ENCODE peak calls at places on chromosomes 5 and 9, in seven cellular contexts. One of them, this sample, is unnamed.

GRCh38 chr5:82635561-82636288 is 357.6 kb upstream of the RPS23 start:
- ATAC-seq in left ventricle myocardium superior: no peak
- ATAC-seq in CD4-positive, alpha-beta T cell: no peak
- ATAC-seq in IMR-90: peak; percentile 66
- ATAC-seq in left colon: peak; percentile 87
- ATAC-seq in activated naive CD8-positive, alpha-beta T cell treated with anti-CD3 and anti-CD28 coated beads, Interleukin-2, amount 10 ng/mL, durations not matched to agents 7 days and 5 days: no peak
- ATAC-seq in heart right ventricle: no peak
- ATAC-seq in this sample: no peak

GRCh38 chr9:111807197-111807596 is 12.5 kb upstream of the SHOC1 start:
- ATAC-seq in left ventricle myocardium superior: no peak
- ATAC-seq in CD4-positive, alpha-beta T cell: no peak
- ATAC-seq in IMR-90: no peak
- ATAC-seq in left colon: no peak
- ATAC-seq in activated naive CD8-positive, alpha-beta T cell treated with anti-CD3 and anti-CD28 coated beads, Interleukin-2, amount 10 ng/mL, durations not matched to agents 7 days and 5 days: no peak
- ATAC-seq in heart right ventricle: no peak
- ATAC-seq in this sample: no peak

GRCh38 chr5:415928-416635 is 26.9 kb upstream of the EXOC3 start:
- ATAC-seq in left ventricle myocardium superior: peak; percentile 46
- ATAC-seq in CD4-positive, alpha-beta T cell: no peak
- ATAC-seq in IMR-90: no peak
- ATAC-seq in left colon: no peak
- ATAC-seq in activated naive CD8-positive, alpha-beta T cell treated with anti-CD3 and anti-CD28 coated beads, Interleukin-2, amount 10 ng/mL, durations not matched to agents 7 days and 5 days: peak; percentile 23
- ATAC-seq in heart right ventricle: no peak
- ATAC-seq in this sample: no peak

GRCh38 chr5:118681655-118682054 is 306.7 kb downstream of the DTWD2 start:
- ATAC-seq in left ventricle myocardium superior: no peak
- ATAC-seq in CD4-positive, alpha-beta T cell: no peak
- ATAC-seq in IMR-90: no peak
- ATAC-seq in left colon: no peak
- ATAC-seq in activated naive CD8-positive, alpha-beta T cell treated with anti-CD3 and anti-CD28 coated beads, Interleukin-2, amount 10 ng/mL, durations not matched to agents 7 days and 5 days: no peak
- ATAC-seq in heart right ventricle: no peak
- ATAC-seq in this sample: no peak

GRCh38 chr9:93910598-93910997 is 44.6 kb downstream of the BARX1 start:
- ATAC-seq in left ventricle myocardium superior: no peak
- ATAC-seq in CD4-positive, alpha-beta T cell: no peak
- ATAC-seq in IMR-90: no peak
- ATAC-seq in left colon: no peak
- ATAC-seq in activated naive CD8-positive, alpha-beta T cell treated with anti-CD3 and anti-CD28 coated beads, Interleukin-2, amount 10 ng/mL, durations not matched to agents 7 days and 5 days: no peak
- ATAC-seq in heart right ventricle: no peak
- ATAC-seq in this sample: no peak

GRCh38 chr5:150219861-150220260 is 30.0 kb downstream of the SLC6A7 start:
- ATAC-seq in left ventricle myocardium superior: no peak
- ATAC-seq in CD4-positive, alpha-beta T cell: no peak
- ATAC-seq in IMR-90: no peak
- ATAC-seq in left colon: no peak
- ATAC-seq in activated naive CD8-positive, alpha-beta T cell treated with anti-CD3 and anti-CD28 coated beads, Interleukin-2, amount 10 ng/mL, durations not matched to agents 7 days and 5 days: no peak
- ATAC-seq in heart right ventricle: no peak
- ATAC-seq in this sample: no peak

GRCh38 chr5:67723873-67724272 is 491.7 kb upstream of the PIK3R1 start:
- ATAC-seq in left ventricle myocardium superior: no peak
- ATAC-seq in CD4-positive, alpha-beta T cell: no peak
- ATAC-seq in IMR-90: no peak
- ATAC-seq in left colon: no peak
- ATAC-seq in activated naive CD8-positive, alpha-beta T cell treated with anti-CD3 and anti-CD28 coated beads, Interleukin-2, amount 10 ng/mL, durations not matched to agents 7 days and 5 days: no peak
- ATAC-seq in heart right ventricle: no peak
- ATAC-seq in this sample: no peak

GRCh38 chr9:22107202-22107601 is 98.1 kb upstream of the CDKN2B start:
- ATAC-seq in left ventricle myocardium superior: no peak
- ATAC-seq in CD4-positive, alpha-beta T cell: no peak
- ATAC-seq in IMR-90: no peak
- ATAC-seq in left colon: no peak
- ATAC-seq in activated naive CD8-positive, alpha-beta T cell treated with anti-CD3 and anti-CD28 coated beads, Interleukin-2, amount 10 ng/mL, durations not matched to agents 7 days and 5 days: no peak
- ATAC-seq in heart right ventricle: no peak
- ATAC-seq in this sample: no peak

GRCh38 chr9:131348631-131349521 is 45.0 kb upstream of the PRRC2B start:
- ATAC-seq in left ventricle myocardium superior: no peak
- ATAC-seq in CD4-positive, alpha-beta T cell: no peak
- ATAC-seq in IMR-90: no peak
- ATAC-seq in left colon: no peak
- ATAC-seq in activated naive CD8-positive, alpha-beta T cell treated with anti-CD3 and anti-CD28 coated beads, Interleukin-2, amount 10 ng/mL, durations not matched to agents 7 days and 5 days: no peak
- ATAC-seq in heart right ventricle: no peak
- ATAC-seq in this sample: no peak

GRCh38 chr9:133971121-133971951 is 20.8 kb downstream of the VAV2 start:
- ATAC-seq in left ventricle myocardium superior: no peak
- ATAC-seq in CD4-positive, alpha-beta T cell: no peak
- ATAC-seq in IMR-90: no peak
- ATAC-seq in left colon: no peak
- ATAC-seq in activated naive CD8-positive, alpha-beta T cell treated with anti-CD3 and anti-CD28 coated beads, Interleukin-2, amount 10 ng/mL, durations not matched to agents 7 days and 5 days: no peak
- ATAC-seq in heart right ventricle: no peak
- ATAC-seq in this sample: no peak

GRCh38 chr5:95817430-95817829 is 5.1 kb downstream of the GLRX start:
- ATAC-seq in left ventricle myocardium superior: peak; percentile 27
- ATAC-seq in CD4-positive, alpha-beta T cell: peak; percentile 24
- ATAC-seq in IMR-90: no peak
- ATAC-seq in left colon: peak; percentile 55
- ATAC-seq in activated naive CD8-positive, alpha-beta T cell treated with anti-CD3 and anti-CD28 coated beads, Interleukin-2, amount 10 ng/mL, durations not matched to agents 7 days and 5 days: no peak
- ATAC-seq in heart right ventricle: no peak
- ATAC-seq in this sample: no peak

GRCh38 chr5:78631931-78632330 is 16.6 kb downstream of the LHFPL2 start:
- ATAC-seq in left ventricle myocardium superior: no peak
- ATAC-seq in CD4-positive, alpha-beta T cell: no peak
- ATAC-seq in IMR-90: no peak
- ATAC-seq in left colon: no peak
- ATAC-seq in activated naive CD8-positive, alpha-beta T cell treated with anti-CD3 and anti-CD28 coated beads, Interleukin-2, amount 10 ng/mL, durations not matched to agents 7 days and 5 days: no peak
- ATAC-seq in heart right ventricle: no peak
- ATAC-seq in this sample: no peak

GRCh38 chr5:125037020-125037419 is 290.6 kb upstream of the ZNF608 start:
- ATAC-seq in left ventricle myocardium superior: no peak
- ATAC-seq in CD4-positive, alpha-beta T cell: no peak
- ATAC-seq in IMR-90: no peak
- ATAC-seq in left colon: no peak
- ATAC-seq in activated naive CD8-positive, alpha-beta T cell treated with anti-CD3 and anti-CD28 coated beads, Interleukin-2, amount 10 ng/mL, durations not matched to agents 7 days and 5 days: no peak
- ATAC-seq in heart right ventricle: no peak
- ATAC-seq in this sample: no peak

GRCh38 chr5:179795049-179795862 is 1.5 kb downstream of the LTC4S start:
- ATAC-seq in left ventricle myocardium superior: peak; percentile 1
- ATAC-seq in CD4-positive, alpha-beta T cell: no peak
- ATAC-seq in IMR-90: no peak
- ATAC-seq in left colon: peak; percentile 19
- ATAC-seq in activated naive CD8-positive, alpha-beta T cell treated with anti-CD3 and anti-CD28 coated beads, Interleukin-2, amount 10 ng/mL, durations not matched to agents 7 days and 5 days: no peak
- ATAC-seq in heart right ventricle: no peak
- ATAC-seq in this sample: no peak

GRCh38 chr5:67290620-67291019 is 94.0 kb upstream of the CD180 start:
- ATAC-seq in left ventricle myocardium superior: no peak
- ATAC-seq in CD4-positive, alpha-beta T cell: no peak
- ATAC-seq in IMR-90: peak; percentile 56
- ATAC-seq in left colon: no peak
- ATAC-seq in activated naive CD8-positive, alpha-beta T cell treated with anti-CD3 and anti-CD28 coated beads, Interleukin-2, amount 10 ng/mL, durations not matched to agents 7 days and 5 days: no peak
- ATAC-seq in heart right ventricle: no peak
- ATAC-seq in this sample: no peak

GRCh38 chr5:72387985-72388384 is 67.8 kb downstream of the PTCD2 start:
- ATAC-seq in left ventricle myocardium superior: no peak
- ATAC-seq in CD4-positive, alpha-beta T cell: no peak
- ATAC-seq in IMR-90: peak; percentile 60
- ATAC-seq in left colon: no peak
- ATAC-seq in activated naive CD8-positive, alpha-beta T cell treated with anti-CD3 and anti-CD28 coated beads, Interleukin-2, amount 10 ng/mL, durations not matched to agents 7 days and 5 days: no peak
- ATAC-seq in heart right ventricle: no peak
- ATAC-seq in this sample: no peak

GRCh38 chr9:133514475-133515239 is 10.1 kb downstream of the MYMK start:
- ATAC-seq in left ventricle myocardium superior: peak; percentile 84
- ATAC-seq in CD4-positive, alpha-beta T cell: no peak
- ATAC-seq in IMR-90: peak; percentile 21
- ATAC-seq in left colon: no peak
- ATAC-seq in activated naive CD8-positive, alpha-beta T cell treated with anti-CD3 and anti-CD28 coated beads, Interleukin-2, amount 10 ng/mL, durations not matched to agents 7 days and 5 days: no peak
- ATAC-seq in heart right ventricle: peak; percentile 14
- ATAC-seq in this sample: no peak

GRCh38 chr5:77832938-77833337 is 56.8 kb upstream of the TBCA start:
- ATAC-seq in left ventricle myocardium superior: no peak
- ATAC-seq in CD4-positive, alpha-beta T cell: no peak
- ATAC-seq in IMR-90: no peak
- ATAC-seq in left colon: no peak
- ATAC-seq in activated naive CD8-positive, alpha-beta T cell treated with anti-CD3 and anti-CD28 coated beads, Interleukin-2, amount 10 ng/mL, durations not matched to agents 7 days and 5 days: no peak
- ATAC-seq in heart right ventricle: no peak
- ATAC-seq in this sample: no peak

GRCh38 chr5:147509041-147509709 is 693 bp downstream of the DPYSL3 start:
- ATAC-seq in left ventricle myocardium superior: peak; percentile 71
- ATAC-seq in CD4-positive, alpha-beta T cell: no peak
- ATAC-seq in IMR-90: peak; percentile 50
- ATAC-seq in left colon: peak; percentile 37
- ATAC-seq in activated naive CD8-positive, alpha-beta T cell treated with anti-CD3 and anti-CD28 coated beads, Interleukin-2, amount 10 ng/mL, durations not matched to agents 7 days and 5 days: no peak
- ATAC-seq in heart right ventricle: peak; percentile 74
- ATAC-seq in this sample: peak; percentile 46

GRCh38 chr5:105922574-105922973 is 1748.2 kb downstream of the EFNA5 start:
- ATAC-seq in left ventricle myocardium superior: no peak
- ATAC-seq in CD4-positive, alpha-beta T cell: no peak
- ATAC-seq in IMR-90: no peak
- ATAC-seq in left colon: no peak
- ATAC-seq in activated naive CD8-positive, alpha-beta T cell treated with anti-CD3 and anti-CD28 coated beads, Interleukin-2, amount 10 ng/mL, durations not matched to agents 7 days and 5 days: no peak
- ATAC-seq in heart right ventricle: no peak
- ATAC-seq in this sample: no peak

GRCh38 chr5:98656106-98656795 is 117.2 kb upstream of the RGMB start:
- ATAC-seq in left ventricle myocardium superior: no peak
- ATAC-seq in CD4-positive, alpha-beta T cell: no peak
- ATAC-seq in IMR-90: no peak
- ATAC-seq in left colon: no peak
- ATAC-seq in activated naive CD8-positive, alpha-beta T cell treated with anti-CD3 and anti-CD28 coated beads, Interleukin-2, amount 10 ng/mL, durations not matched to agents 7 days and 5 days: no peak
- ATAC-seq in heart right ventricle: no peak
- ATAC-seq in this sample: no peak

GRCh38 chr9:90961375-90961774 is 159.8 kb downstream of the SYK start:
- ATAC-seq in left ventricle myocardium superior: peak; percentile 44
- ATAC-seq in CD4-positive, alpha-beta T cell: no peak
- ATAC-seq in IMR-90: no peak
- ATAC-seq in left colon: no peak
- ATAC-seq in activated naive CD8-positive, alpha-beta T cell treated with anti-CD3 and anti-CD28 coated beads, Interleukin-2, amount 10 ng/mL, durations not matched to agents 7 days and 5 days: no peak
- ATAC-seq in heart right ventricle: peak; percentile 37
- ATAC-seq in this sample: no peak

GRCh38 chr5:61866930-61867329 is 439.1 kb upstream of the KIF2A start:
- ATAC-seq in left ventricle myocardium superior: no peak
- ATAC-seq in CD4-positive, alpha-beta T cell: no peak
- ATAC-seq in IMR-90: no peak
- ATAC-seq in left colon: no peak
- ATAC-seq in activated naive CD8-positive, alpha-beta T cell treated with anti-CD3 and anti-CD28 coated beads, Interleukin-2, amount 10 ng/mL, durations not matched to agents 7 days and 5 days: no peak
- ATAC-seq in heart right ventricle: no peak
- ATAC-seq in this sample: no peak

GRCh38 chr5:113090336-113091106 is 113.9 kb downstream of the DCP2 start:
- ATAC-seq in left ventricle myocardium superior: peak; percentile 56
- ATAC-seq in CD4-positive, alpha-beta T cell: peak; percentile 43
- ATAC-seq in IMR-90: peak; percentile 43
- ATAC-seq in left colon: no peak
- ATAC-seq in activated naive CD8-positive, alpha-beta T cell treated with anti-CD3 and anti-CD28 coated beads, Interleukin-2, amount 10 ng/mL, durations not matched to agents 7 days and 5 days: no peak
- ATAC-seq in heart right ventricle: peak; percentile 31
- ATAC-seq in this sample: peak; percentile 59

GRCh38 chr9:76651114-76651697 is 113.0 kb upstream of the PCA3 start:
- ATAC-seq in left ventricle myocardium superior: peak; percentile 22
- ATAC-seq in CD4-positive, alpha-beta T cell: no peak
- ATAC-seq in IMR-90: no peak
- ATAC-seq in left colon: peak; percentile 51
- ATAC-seq in activated naive CD8-positive, alpha-beta T cell treated with anti-CD3 and anti-CD28 coated beads, Interleukin-2, amount 10 ng/mL, durations not matched to agents 7 days and 5 days: peak; percentile 72
- ATAC-seq in heart right ventricle: no peak
- ATAC-seq in this sample: no peak

GRCh38 chr9:94821098-94821930 is 94.8 kb downstream of the AOPEP start:
- ATAC-seq in left ventricle myocardium superior: no peak
- ATAC-seq in CD4-positive, alpha-beta T cell: no peak
- ATAC-seq in IMR-90: no peak
- ATAC-seq in left colon: no peak
- ATAC-seq in activated naive CD8-positive, alpha-beta T cell treated with anti-CD3 and anti-CD28 coated beads, Interleukin-2, amount 10 ng/mL, durations not matched to agents 7 days and 5 days: no peak
- ATAC-seq in heart right ventricle: no peak
- ATAC-seq in this sample: no peak

GRCh38 chr9:95083086-95083768 is 234.3 kb downstream of the FANCC start:
- ATAC-seq in left ventricle myocardium superior: peak; percentile 3
- ATAC-seq in CD4-positive, alpha-beta T cell: no peak
- ATAC-seq in IMR-90: no peak
- ATAC-seq in left colon: no peak
- ATAC-seq in activated naive CD8-positive, alpha-beta T cell treated with anti-CD3 and anti-CD28 coated beads, Interleukin-2, amount 10 ng/mL, durations not matched to agents 7 days and 5 days: no peak
- ATAC-seq in heart right ventricle: no peak
- ATAC-seq in this sample: no peak

GRCh38 chr9:114003756-114004155 is 74.3 kb downstream of the AMBP start:
- ATAC-seq in left ventricle myocardium superior: no peak
- ATAC-seq in CD4-positive, alpha-beta T cell: no peak
- ATAC-seq in IMR-90: no peak
- ATAC-seq in left colon: peak; percentile 22
- ATAC-seq in activated naive CD8-positive, alpha-beta T cell treated with anti-CD3 and anti-CD28 coated beads, Interleukin-2, amount 10 ng/mL, durations not matched to agents 7 days and 5 days: no peak
- ATAC-seq in heart right ventricle: no peak
- ATAC-seq in this sample: no peak

GRCh38 chr9:72473474-72474241 is 47.8 kb upstream of the TMC1 start:
- ATAC-seq in left ventricle myocardium superior: no peak
- ATAC-seq in CD4-positive, alpha-beta T cell: no peak
- ATAC-seq in IMR-90: no peak
- ATAC-seq in left colon: peak; percentile 62
- ATAC-seq in activated naive CD8-positive, alpha-beta T cell treated with anti-CD3 and anti-CD28 coated beads, Interleukin-2, amount 10 ng/mL, durations not matched to agents 7 days and 5 days: no peak
- ATAC-seq in heart right ventricle: no peak
- ATAC-seq in this sample: no peak

This sample was measured in gastroesophageal sphincter.